ENCODE peak calls at places on chromosomes 16 and 17, in five cellular contexts. P, K, N, G and M are unnamed samples.
A peak's percentile ranks its signal among the peaks of the same experiment; 100 is the strongest.

GRCh38 chr17:77373298-77374169 is 232.8 kb downstream of the SEC14L1 start:
- DNase-seq in P (no peak), K (no peak), N (no peak), G (no peak), M (no peak)

GRCh38 chr16:22317001-22317530 is 19.9 kb downstream of the POLR3E start:
- DNase-seq in P (no peak), K (no peak), N (no peak), G (no peak), M (no peak)

GRCh38 chr17:1649116-1649843 is 386 bp downstream of the RILP start:
- DNase-seq in P (no peak), K (peak; percentile 28), N (peak; percentile 86), G (no peak), M (no peak)

GRCh38 chr16:82641336-82641984 is 14.7 kb downstream of the CDH13 start:
- DNase-seq in P (no peak), K (no peak), N (peak; percentile 36), G (no peak), M (no peak)

GRCh38 chr17:32998893-32999240 is 7.2 kb downstream of the SPACA3 start:
- DNase-seq in P (no peak), K (peak; percentile 27), N (peak; percentile 45), G (no peak), M (no peak)

GRCh38 chr16:23433261-23433920 is 19.6 kb downstream of the COG7 start:
- DNase-seq in P (no peak), K (no peak), N (no peak), G (no peak), M (no peak)

GRCh38 chr17:11296994-11297393 is 56.0 kb downstream of the SHISA6 start:
- DNase-seq in P (no peak), K (no peak), N (no peak), G (no peak), M (no peak)

GRCh38 chr16:769934-770333 is 9.4 kb downstream of the MSLN start:
- DNase-seq in P (no peak), K (no peak), N (no peak), G (no peak), M (no peak)

GRCh38 chr17:17899486-17899885 is 62.7 kb upstream of the SREBF1 start:
- DNase-seq in P (no peak), K (no peak), N (no peak), G (no peak), M (no peak)